ENCODE peak calls at places on chromosome 17, in seven cellular contexts. P, B, U, G, V, D and F are unnamed samples.

GRCh38 chr17:72150632-72151460 is 30.0 kb downstream of the SOX9 start:
- DNase-seq in G (no peak), D (no peak), P (no peak), U (no peak), V (no peak), B (no peak), F (no peak)

GRCh38 chr17:9021158-9021984 is at the start of gene NTN1:
- DNase-seq in G (peak; percentile 56), P (peak; percentile 53), U (peak; percentile 39), V (no peak), D (no peak), B (no peak), F (no peak)

GRCh38 chr17:55770220-55770870 is 19.5 kb downstream of the PCTP start:
- DNase-seq in V (peak; percentile 43), G (no peak), B (no peak), P (no peak), D (no peak), U (no peak), F (no peak)

GRCh38 chr17:29094101-29094708 is 51.3 kb downstream of the PIPOX start:
- DNase-seq in B (no peak), G (no peak), U (no peak), V (no peak), P (no peak), D (no peak), F (no peak)

GRCh38 chr17:77958716-77959215 is 263 bp downstream of the TNRC6C start:
- DNase-seq in G (no peak), P (no peak), D (no peak), B (no peak), U (no peak), V (no peak), F (no peak)

GRCh38 chr17:55588858-55589257 is 77.6 kb upstream of the SMIM36 start:
- DNase-seq in P (no peak), G (no peak), V (no peak), D (no peak), B (no peak), U (no peak), F (no peak)

GRCh38 chr17:78374631-78375274 is 3.7 kb upstream of the PGS1 start:
- DNase-seq in B (no peak), P (no peak), D (no peak), V (no peak), G (no peak), U (no peak), F (no peak)

GRCh38 chr17:81870155-81870977 is 771 bp downstream of the ARHGDIA start:
- DNase-seq in D (peak; percentile 48), V (no peak), P (no peak), U (no peak), G (peak; percentile 64), B (no peak), F (no peak)

GRCh38 chr17:8875416-8875815 is 7.9 kb upstream of the PIK3R6 start:
- DNase-seq in B (no peak), U (no peak), D (no peak), V (no peak), P (no peak), G (no peak), F (no peak)

GRCh38 chr17:74343121-74343520 is 17.1 kb downstream of the KIF19 start:
- DNase-seq in G (no peak), D (no peak), V (no peak), P (no peak), B (no peak), U (no peak), F (no peak)

DNA sequence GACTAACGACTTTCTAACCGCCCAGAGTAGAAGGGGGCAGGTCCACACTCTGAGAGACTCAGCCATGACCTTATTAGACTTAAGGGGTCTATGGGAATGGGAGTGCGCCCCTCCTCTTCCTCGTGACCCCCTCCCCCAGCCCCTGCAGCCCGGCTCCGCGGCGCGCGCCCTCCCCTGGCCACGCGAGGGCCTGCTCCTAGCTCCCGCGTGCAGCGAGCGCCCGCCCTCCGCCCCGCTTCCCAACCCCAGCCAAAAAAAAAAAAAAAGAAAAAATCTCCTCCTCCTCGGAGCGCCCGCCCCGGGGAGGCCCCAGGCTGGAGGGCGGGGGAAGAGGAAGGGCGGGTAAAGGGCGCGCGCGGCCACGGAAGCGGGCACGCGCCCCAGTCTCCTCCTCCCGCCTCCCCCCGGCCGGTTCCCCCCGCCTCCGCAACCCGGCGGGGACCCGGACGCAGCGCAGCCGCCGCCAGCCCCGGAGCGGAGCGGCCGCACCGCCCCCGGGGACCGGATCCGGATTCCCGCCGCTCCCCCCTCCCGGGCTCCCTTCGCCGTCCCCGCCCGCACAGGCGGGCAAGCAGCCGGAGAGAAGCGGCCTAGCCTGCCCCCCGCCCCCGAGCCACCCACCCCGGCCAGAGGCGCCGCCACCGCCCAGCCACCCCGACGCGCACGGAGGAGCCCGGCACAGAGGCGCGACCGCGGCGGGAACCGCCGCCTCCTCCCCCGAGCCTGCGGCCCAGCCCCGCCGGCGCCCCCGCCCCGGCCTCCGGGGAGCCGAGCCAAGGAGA is 940 bp downstream of the UBTF start:
- DNase-seq in G (peak; percentile 90), V (peak; percentile 74), U (peak; percentile 72), D (peak; percentile 87), B (peak; percentile 27), P (peak; percentile 87), F (peak; percentile 80)
- TF ChIP-seq POLR2A in G (peak; percentile 62), V (no peak), U (peak; percentile 58), D (no peak), B (no peak), P (peak; percentile 51), F (no peak)

GRCh38 chr17:66829883-66830282 is 5.0 kb upstream of the CACNG5 start:
- DNase-seq in B (no peak), U (no peak), G (no peak), D (no peak), P (no peak), V (no peak), F (no peak)
- H3K27me3 ChIP-seq in B (peaks cover 82% of the 10 kb centered on the region), U (peaks cover 2% of the 10 kb centered on the region), G (peaks cover 31% of the 10 kb centered on the region), D (peaks cover 17% of the 10 kb centered on the region), P (peaks cover 2% of the 10 kb centered on the region), V (peaks cover 11% of the 10 kb centered on the region), F (no peaks in the 10 kb centered on the region)

GRCh38 chr17:3556905-3557767 is 476 bp downstream of the TRPV3 start:
- DNase-seq in G (no peak), V (no peak), P (no peak), B (no peak), D (no peak), U (no peak), F (no peak)
- TF ChIP-seq POLR2A in G (no peak), V (no peak), P (no peak), B (no peak), D (no peak), U (no peak), F (no peak)

DNA sequence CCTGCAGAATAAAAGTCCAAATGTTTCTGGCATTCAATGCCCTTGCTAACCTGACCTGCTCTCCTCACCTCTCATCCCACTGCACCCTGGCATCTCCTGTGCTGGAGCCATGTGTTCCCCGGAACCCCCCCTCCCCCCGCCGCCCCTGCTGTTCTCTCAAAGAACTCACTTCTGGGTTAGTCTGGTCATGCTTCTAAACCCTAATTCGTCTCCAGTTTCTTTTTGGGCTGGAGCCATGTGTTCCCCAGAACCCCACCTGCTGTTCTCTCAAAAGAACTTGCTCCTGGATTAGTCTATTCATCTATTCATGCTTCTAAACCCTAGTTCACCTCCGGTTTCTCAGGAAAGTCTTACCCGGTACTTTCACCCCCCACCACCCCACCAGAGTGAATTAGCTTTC is 808 bp upstream of the ALOX15 start:
- DNase-seq in P (no peak), V (no peak), D (no peak), B (no peak), U (no peak), G (no peak), F (no peak)
- H3K27me3 ChIP-seq in P (peaks cover 12% of the 10 kb centered on the region), V (no peaks in the 10 kb centered on the region), D (peaks cover 30% of the 10 kb centered on the region), B (peaks cover 82% of the 10 kb centered on the region), U (no peaks in the 10 kb centered on the region), G (peaks cover 70% of the 10 kb centered on the region), F (peaks cover 33% of the 10 kb centered on the region)

GRCh38 chr17:57663326-57664070 is 81.6 kb downstream of the CCDC182 start:
- DNase-seq in U (no peak), V (no peak), P (no peak), G (no peak), B (no peak), D (peak; percentile 70), F (no peak)

GRCh38 chr17:57665696-57666095 is 79.4 kb downstream of the CCDC182 start:
- DNase-seq in V (no peak), G (no peak), B (no peak), U (no peak), D (peak; percentile 21), P (no peak), F (peak; percentile 37)

GRCh38 chr17:57665128-57665527 is 80.0 kb downstream of the CCDC182 start:
- DNase-seq in V (no peak), G (no peak), D (peak; percentile 11), B (no peak), U (no peak), P (no peak), F (peak; percentile 44)

GRCh38 chr17:57662021-57662420 is 83.1 kb downstream of the CCDC182 start:
- DNase-seq in B (no peak), D (no peak), V (no peak), P (no peak), G (no peak), U (no peak), F (no peak)

GRCh38 chr17:57662644-57663308 is 82.3 kb downstream of the CCDC182 start:
- DNase-seq in D (peak; percentile 100), G (peak; percentile 99), P (peak; percentile 76), B (peak; percentile 38), U (peak; percentile 88), V (peak; percentile 89), F (peak; percentile 94)
- TF ChIP-seq POLR2A in D (peak; percentile 61), G (peak; percentile 55), P (no peak), B (no peak), U (peak; percentile 64), V (no peak), F (no peak)

GRCh38 chr17:63991611-63992010 is 6.5 kb upstream of the PRR29 start:
- DNase-seq in V (no peak), D (no peak), G (no peak), P (no peak), U (no peak), B (no peak), F (no peak)
- H3K27me3 ChIP-seq in V (peaks cover 37% of the 10 kb centered on the region), D (no peaks in the 10 kb centered on the region), G (peaks cover 20% of the 10 kb centered on the region), P (no peaks in the 10 kb centered on the region), U (no peaks in the 10 kb centered on the region), B (peaks cover 81% of the 10 kb centered on the region), F (peaks cover 7% of the 10 kb centered on the region)